ENCODE peak calls at places on chromosomes 13 and 19, in five cellular contexts. One of them, this sample, is unnamed.

GRCh38 chr19:45641274-45642105 is 2.3 kb upstream of the EML2 start:
- DNase-seq in Panc1: peak; percentile 91
- DNase-seq in stomach: peak; percentile 95
- DNase-seq in GM23338: peak; percentile 100
- DNase-seq in prostate gland: peak; percentile 57
- DNase-seq in this sample: peak; percentile 95

GRCh38 chr13:28558567-28558966 is 63.6 kb upstream of the FLT1 start:
- DNase-seq in Panc1: no peak
- DNase-seq in stomach: no peak
- DNase-seq in GM23338: no peak
- DNase-seq in prostate gland: no peak
- DNase-seq in this sample: no peak

GRCh38 chr13:42876810-42877550 is 95.6 kb downstream of the FAM216B start:
- DNase-seq in Panc1: no peak
- DNase-seq in stomach: no peak
- DNase-seq in GM23338: no peak
- DNase-seq in prostate gland: no peak
- DNase-seq in this sample: no peak

GRCh38 chr13:29849731-29850212 is 645 bp downstream of the UBL3 start:
- DNase-seq in Panc1: no peak
- DNase-seq in stomach: peak; percentile 72
- DNase-seq in GM23338: peak; percentile 60
- DNase-seq in prostate gland: peak; percentile 58
- DNase-seq in this sample: peak; percentile 65

GRCh38 chr13:53545340-53545941 is 516.8 kb downstream of the OLFM4 start:
- DNase-seq in Panc1: no peak
- DNase-seq in stomach: no peak
- DNase-seq in GM23338: peak; percentile 59
- DNase-seq in prostate gland: no peak
- DNase-seq in this sample: no peak

GRCh38 chr13:75838366-75839017 is 202.4 kb downstream of the LMO7 start:
- DNase-seq in Panc1: no peak
- DNase-seq in stomach: no peak
- DNase-seq in GM23338: no peak
- DNase-seq in prostate gland: peak; percentile 19
- DNase-seq in this sample: peak; percentile 19

GRCh38 chr19:16791942-16792341 is 37.3 kb upstream of the SIN3B start:
- DNase-seq in Panc1: no peak
- DNase-seq in stomach: no peak
- DNase-seq in GM23338: no peak
- DNase-seq in prostate gland: no peak
- DNase-seq in this sample: no peak

GRCh38 chr19:5090780-5091575 is 122.1 kb downstream of the KDM4B start:
- DNase-seq in Panc1: no peak
- DNase-seq in stomach: peak; percentile 42
- DNase-seq in GM23338: no peak
- DNase-seq in prostate gland: no peak
- DNase-seq in this sample: no peak

GRCh38 chr13:86563308-86563707 is 764.1 kb upstream of the SLITRK6 start:
- DNase-seq in Panc1: no peak
- DNase-seq in stomach: no peak
- DNase-seq in GM23338: no peak
- DNase-seq in prostate gland: no peak
- DNase-seq in this sample: no peak

GRCh38 chr19:3670796-3671679 is 29.2 kb downstream of the PIP5K1C start:
- DNase-seq in Panc1: no peak
- DNase-seq in stomach: peak; percentile 30
- DNase-seq in GM23338: no peak
- DNase-seq in prostate gland: no peak
- DNase-seq in this sample: no peak
- TF ChIP-seq POLR2AphosphoS5 in Panc1: no peak
- TF ChIP-seq POLR2AphosphoS5 in stomach: peak; percentile 36
- TF ChIP-seq POLR2AphosphoS5 in GM23338: no peak
- TF ChIP-seq POLR2AphosphoS5 in prostate gland: peak; percentile 64
- TF ChIP-seq POLR2AphosphoS5 in this sample: peak; percentile 26

DNA sequence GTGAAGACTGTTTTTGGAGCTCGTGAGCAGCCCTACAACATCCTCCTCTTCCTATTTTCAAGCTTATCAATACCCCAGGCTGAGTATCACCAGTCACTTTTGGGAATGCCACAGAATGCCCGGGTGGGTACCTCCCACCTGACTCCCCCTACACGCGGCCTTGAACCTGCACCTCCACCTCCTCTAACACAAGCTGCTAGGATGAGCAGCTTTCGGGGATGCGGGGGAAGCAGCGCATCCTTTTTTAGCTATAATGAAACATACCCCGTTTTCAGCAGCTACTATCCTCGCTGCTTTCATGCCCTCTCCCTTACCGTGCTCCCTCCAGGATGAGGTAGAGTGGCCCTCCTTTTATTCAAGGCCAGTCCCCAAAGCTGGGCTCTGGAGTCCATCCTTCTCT is 55.4 kb downstream of the STK24 start:
- DNase-seq in Panc1: no peak
- DNase-seq in stomach: no peak
- DNase-seq in GM23338: no peak
- DNase-seq in prostate gland: no peak
- DNase-seq in this sample: no peak
- TF ChIP-seq POLR2AphosphoS5 in Panc1: no peak
- TF ChIP-seq POLR2AphosphoS5 in stomach: no peak
- TF ChIP-seq POLR2AphosphoS5 in GM23338: no peak
- TF ChIP-seq POLR2AphosphoS5 in prostate gland: no peak
- TF ChIP-seq POLR2AphosphoS5 in this sample: no peak

GRCh38 chr13:35990196-35990595 is 141.0 kb downstream of the DCLK1 start:
- DNase-seq in Panc1: no peak
- DNase-seq in stomach: no peak
- DNase-seq in GM23338: peak; percentile 71
- DNase-seq in prostate gland: no peak
- DNase-seq in this sample: no peak
- TF ChIP-seq POLR2AphosphoS5 in Panc1: no peak
- TF ChIP-seq POLR2AphosphoS5 in stomach: no peak
- TF ChIP-seq POLR2AphosphoS5 in GM23338: no peak
- TF ChIP-seq POLR2AphosphoS5 in prostate gland: no peak
- TF ChIP-seq POLR2AphosphoS5 in this sample: no peak

GRCh38 chr13:106710267-106710666 is 142.3 kb upstream of the ARGLU1 start:
- DNase-seq in Panc1: no peak
- DNase-seq in stomach: no peak
- DNase-seq in GM23338: no peak
- DNase-seq in prostate gland: no peak
- DNase-seq in this sample: no peak
- TF ChIP-seq POLR2AphosphoS5 in Panc1: no peak
- TF ChIP-seq POLR2AphosphoS5 in stomach: peak; percentile 10
- TF ChIP-seq POLR2AphosphoS5 in GM23338: no peak
- TF ChIP-seq POLR2AphosphoS5 in prostate gland: no peak
- TF ChIP-seq POLR2AphosphoS5 in this sample: no peak

GRCh38 chr19:13583114-13583513 is 76.8 kb upstream of the CACNA1A start:
- DNase-seq in Panc1: no peak
- DNase-seq in stomach: no peak
- DNase-seq in GM23338: no peak
- DNase-seq in prostate gland: no peak
- DNase-seq in this sample: no peak
- TF ChIP-seq POLR2AphosphoS5 in Panc1: no peak
- TF ChIP-seq POLR2AphosphoS5 in stomach: no peak
- TF ChIP-seq POLR2AphosphoS5 in GM23338: no peak
- TF ChIP-seq POLR2AphosphoS5 in prostate gland: no peak
- TF ChIP-seq POLR2AphosphoS5 in this sample: no peak

This sample was measured in breast epithelium.